ENCODE peak calls at places on chromosome 12, in ten cellular contexts. O, U, V, C, P, F, Y, Z, R and Q are unnamed samples.

GRCh38 chr12:43210437-43211197 is 341.4 kb downstream of the ADAMTS20 start:
- DNase-seq in P (no peak), C (no peak), V (peak; percentile 9), F (no peak), U (no peak), Y (no peak), R (no peak), Z (peak; percentile 67), O (peak; percentile 13), Q (no peak)

GRCh38 chr12:50087995-50088394 is 2.9 kb downstream of the SMARCD1 start:
- DNase-seq in U (no peak), Z (peak; percentile 85), R (no peak), O (peak; percentile 64), F (no peak), C (no peak), V (no peak), Y (no peak), P (no peak), Q (no peak)

GRCh38 chr12:131049569-131050339 is 96.0 kb downstream of the ADGRD1 start:
- DNase-seq in Y (no peak), Z (no peak), F (no peak), R (no peak), V (no peak), P (no peak), U (no peak), C (no peak), O (no peak), Q (no peak)

GRCh38 chr12:97322388-97322787 is 140.2 kb upstream of the RMST start:
- DNase-seq in Z (no peak), R (no peak), C (no peak), Y (no peak), F (no peak), P (no peak), U (no peak), V (no peak), O (no peak), Q (no peak)

GRCh38 chr12:25958254-25959068 is at the start of gene RASSF8:
- DNase-seq in R (no peak), V (peak; percentile 84), C (peak; percentile 27), Y (no peak), U (peak; percentile 35), P (peak; percentile 49), O (peak; percentile 48), F (peak; percentile 88), Z (peak; percentile 72), Q (peak; percentile 51)

GRCh38 chr12:92030618-92031017 is 115.0 kb downstream of the BTG1 start:
- DNase-seq in Y (no peak), C (peak; percentile 56), Z (peak; percentile 24), P (no peak), U (no peak), R (peak; percentile 38), O (no peak), V (no peak), F (no peak), Q (no peak)

GRCh38 chr12:92503977-92504966 is 198.5 kb upstream of the PLEKHG7 start:
- DNase-seq in F (no peak), R (no peak), P (peak; percentile 49), Z (no peak), U (no peak), C (no peak), V (no peak), O (no peak), Y (no peak), Q (no peak)

GRCh38 chr12:54608156-54608555 is 19.7 kb upstream of the PPP1R1A start:
- DNase-seq in V (no peak), Z (no peak), P (no peak), F (no peak), Y (no peak), U (no peak), R (no peak), O (no peak), C (no peak), Q (no peak)

GRCh38 chr12:64682572-64683277 is 72.4 kb downstream of the RASSF3 start:
- DNase-seq in Y (no peak), F (no peak), O (no peak), Z (peak; percentile 93), R (no peak), V (no peak), P (peak; percentile 87), C (no peak), U (peak; percentile 55), Q (peak; percentile 64)

GRCh38 chr12:117037296-117038022 is 61.8 kb downstream of the TESC start:
- DNase-seq in U (no peak), Y (peak; percentile 65), R (no peak), C (no peak), Z (peak; percentile 18), V (no peak), F (no peak), O (no peak), P (no peak), Q (no peak)

GRCh38 chr12:53579545-53579955 is 46.6 kb downstream of the ATF7 start:
- DNase-seq in U (no peak), C (no peak), Y (no peak), R (no peak), O (no peak), V (no peak), F (no peak), Z (no peak), P (no peak), Q (no peak)

GRCh38 chr12:99154264-99154982 is 493.1 kb upstream of the GARIN6 start:
- DNase-seq in U (no peak), C (no peak), V (no peak), P (no peak), O (no peak), R (no peak), Z (no peak), Y (no peak), F (no peak), Q (no peak)

GRCh38 chr12:14422516-14423230 is 57.2 kb downstream of the ATF7IP start:
- DNase-seq in F (no peak), V (no peak), Z (no peak), R (no peak), P (peak; percentile 73), O (no peak), U (no peak), C (no peak), Y (no peak), Q (no peak)

GRCh38 chr12:66059670-66060069 is 70.9 kb downstream of the LLPH start:
- DNase-seq in V (no peak), Y (no peak), F (no peak), P (no peak), R (no peak), U (no peak), O (no peak), Z (no peak), C (no peak), Q (peak; percentile 90)

GRCh38 chr12:6839482-6840201 is 1.1 kb upstream of the GNB3 start:
- DNase-seq in C (no peak), U (peak; percentile 12), R (no peak), F (no peak), Z (no peak), O (no peak), V (peak; percentile 80), P (peak; percentile 46), Y (no peak), Q (peak; percentile 96)

GRCh38 chr12:104467346-104467837 is 10.6 kb downstream of the CHST11 start:
- DNase-seq in O (no peak), P (no peak), C (no peak), Y (no peak), F (no peak), V (no peak), R (no peak), U (no peak), Z (no peak), Q (no peak)

GRCh38 chr12:42534184-42534838 is 55.2 kb downstream of the PRICKLE1 start:
- DNase-seq in Y (no peak), R (no peak), F (no peak), Z (no peak), P (no peak), O (no peak), C (no peak), V (no peak), U (no peak), Q (no peak)

GRCh38 chr12:91984571-91984970 is 161.1 kb downstream of the BTG1 start:
- DNase-seq in U (peak; percentile 5), Z (peak; percentile 86), Y (no peak), V (no peak), O (peak; percentile 22), R (no peak), C (no peak), F (no peak), P (no peak), Q (no peak)

GRCh38 chr12:32161040-32161439 is 54.4 kb downstream of the BICD1 start:
- DNase-seq in R (no peak), P (no peak), V (no peak), U (no peak), Z (no peak), O (no peak), C (no peak), Y (no peak), F (no peak), Q (no peak)

GRCh38 chr12:47509398-47509851 is 196.4 kb downstream of the RPAP3 start:
- DNase-seq in Z (peak; percentile 82), Y (no peak), F (no peak), O (peak; percentile 96), R (no peak), P (no peak), C (no peak), V (no peak), U (no peak), Q (no peak)

GRCh38 chr12:88006351-88006750 is 22.9 kb downstream of the C12orf50 start:
- DNase-seq in Z (no peak), P (no peak), F (no peak), Y (no peak), V (no peak), O (no peak), U (no peak), C (no peak), R (no peak), Q (no peak)

GRCh38 chr12:112803620-112804279 is 12.2 kb downstream of the RPH3A start:
- DNase-seq in R (no peak), Z (no peak), V (no peak), U (no peak), C (no peak), O (no peak), F (no peak), P (no peak), Y (no peak), Q (no peak)

GRCh38 chr12:50187084-50187900 is 20.1 kb upstream of the CERS5 start:
- DNase-seq in P (no peak), V (no peak), C (peak; percentile 53), R (peak; percentile 52), F (no peak), Y (no peak), O (peak; percentile 87), Z (peak; percentile 94), U (no peak), Q (peak; percentile 19)

GRCh38 chr12:115871714-115872113 is 405.8 kb downstream of the MED13L start:
- DNase-seq in Z (peak; percentile 21), R (no peak), P (no peak), C (no peak), U (peak; percentile 80), F (no peak), V (peak; percentile 29), O (peak; percentile 34), Y (no peak), Q (peak; percentile 16)

GRCh38 chr12:1373887-1374286 is 220.5 kb downstream of the FBXL14 start:
- DNase-seq in O (peak; percentile 43), Z (peak; percentile 67), R (no peak), U (no peak), P (no peak), C (no peak), F (no peak), Y (no peak), V (no peak), Q (no peak)

GRCh38 chr12:104513681-104514080 is 56.9 kb downstream of the CHST11 start:
- DNase-seq in Y (no peak), P (no peak), F (no peak), Z (no peak), C (no peak), R (no peak), O (no peak), V (no peak), U (no peak), Q (no peak)

GRCh38 chr12:123712780-123713319 is 697 bp downstream of the ATP6V0A2 start:
- DNase-seq in Y (no peak), F (no peak), O (no peak), R (peak; percentile 7), C (no peak), Z (no peak), V (no peak), P (no peak), U (no peak), Q (no peak)

GRCh38 chr12:54240971-54241588 is 38.8 kb downstream of the CBX5 start:
- DNase-seq in P (no peak), R (no peak), C (peak; percentile 17), F (no peak), Y (no peak), Z (no peak), U (no peak), V (no peak), O (no peak), Q (no peak)